ENCODE peak calls at places on chromosomes 6 and 20, in four cellular contexts. P, N, H and X are unnamed samples.

GRCh38 chr20:1721687-1722512 is 64.3 kb upstream of the SIRPG start:
- DNase-seq in N (peak; percentile 19), H (no peak), P (peak; percentile 37), X (no peak)

GRCh38 chr20:59020938-59021551 is 1.8 kb downstream of the TUBB1 start:
- DNase-seq in H (no peak), N (no peak), P (no peak), X (no peak)

GRCh38 chr6:17633465-17634188 is 33.5 kb downstream of the FAM8A1 start:
- DNase-seq in H (no peak), N (no peak), P (no peak), X (no peak)

GRCh38 chr20:50054626-50055511 is 58.1 kb downstream of the UBE2V1 start:
- DNase-seq in H (peak; percentile 93), N (no peak), P (no peak), X (peak; percentile 97)

GRCh38 chr6:31977816-31978431 is 3.9 kb upstream of the C4A start:
- DNase-seq in P (no peak), N (no peak), H (no peak), X (no peak)

GRCh38 chr20:17706632-17707031 is 6.9 kb downstream of the BANF2 start:
- DNase-seq in P (no peak), N (no peak), H (no peak), X (no peak)

GRCh38 chr6:160393966-160394653 is 45.9 kb downstream of the SLC22A3 start:
- DNase-seq in H (no peak), P (no peak), N (no peak), X (no peak)

GRCh38 chr6:37218501-37218900 is 39.1 kb upstream of the TBC1D22B start:
- DNase-seq in P (no peak), H (no peak), N (no peak), X (no peak)

GRCh38 chr6:108621117-108621516 is 60.4 kb downstream of the FOXO3 start:
- DNase-seq in H (no peak), P (no peak), N (no peak), X (no peak)

GRCh38 chr6:15730442-15730841 is 67.6 kb upstream of the DTNBP1 start:
- DNase-seq in P (no peak), N (no peak), H (peak; percentile 57), X (peak; percentile 9)

GRCh38 chr20:61135266-61135665 is 116.8 kb upstream of the CDH4 start:
- DNase-seq in H (no peak), N (no peak), P (no peak), X (no peak)

GRCh38 chr6:2848851-2849250 is 7.2 kb upstream of the SERPINB1 start:
- DNase-seq in H (no peak), N (no peak), P (no peak), X (no peak)

GRCh38 chr20:17036546-17036945 is 190.3 kb upstream of the PCSK2 start:
- DNase-seq in H (no peak), N (no peak), P (no peak), X (no peak)

GRCh38 chr6:130694617-130695016 is 132.6 kb upstream of the SMLR1 start:
- DNase-seq in H (no peak), P (no peak), N (no peak), X (no peak)

DNA sequence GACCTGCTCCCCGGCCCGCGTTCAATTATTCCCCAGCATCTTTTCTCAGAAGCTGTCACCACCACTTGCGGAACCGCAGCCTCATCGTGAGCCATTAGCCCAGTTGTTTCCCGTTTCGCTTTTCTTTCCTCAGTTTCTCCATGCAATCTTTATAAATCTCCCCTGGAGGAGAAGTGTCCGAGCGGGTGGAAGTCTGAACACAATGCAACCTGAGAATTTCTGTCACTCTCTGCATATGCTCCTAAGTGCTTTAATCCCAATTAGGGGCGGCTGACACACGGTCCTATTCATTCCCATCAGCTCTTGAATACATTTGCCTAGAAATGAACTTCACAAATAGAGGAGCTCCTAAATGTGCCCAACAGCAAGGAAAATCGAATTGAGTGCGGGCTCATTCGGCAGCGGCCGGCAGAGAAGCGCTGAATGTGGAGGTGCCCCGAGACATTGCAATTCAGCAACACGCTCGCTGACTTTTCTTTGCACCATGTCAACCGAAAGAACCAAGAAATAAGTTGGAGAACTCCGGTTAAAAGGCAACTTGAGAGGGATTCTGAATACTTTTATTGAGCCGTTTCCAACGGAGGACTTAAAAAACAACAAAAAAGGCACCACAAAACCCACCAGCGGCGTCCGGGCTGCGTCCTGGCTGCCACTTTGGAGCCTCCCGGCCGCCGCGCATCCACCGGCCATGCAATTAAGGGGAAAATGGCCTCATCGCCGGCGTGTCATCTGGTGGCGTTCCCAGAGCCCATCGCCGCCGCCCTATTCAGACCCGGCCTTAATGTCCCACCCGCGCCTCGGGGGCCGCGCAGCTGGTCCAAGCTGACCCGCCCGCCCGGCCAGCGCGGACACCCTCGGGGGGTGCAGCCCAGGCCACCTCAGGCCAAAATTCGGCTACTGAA is 3.9 kb upstream of the PRDM13 start:
- DNase-seq in N (no peak), H (peak; percentile 43), P (no peak), X (no peak)
- H3K27me3 ChIP-seq in N (peaks cover 14% of the 10 kb centered on the region), H (peaks cover 88% of the 10 kb centered on the region), P (peaks cover 9% of the 10 kb centered on the region), X (peaks cover 97% of the 10 kb centered on the region)

GRCh38 chr20:47781631-47782030 is 3.6 kb downstream of the SULF2 start:
- DNase-seq in P (no peak), N (no peak), H (peak; percentile 70), X (no peak)

GRCh38 chr20:47784599-47785320 is 521 bp downstream of the SULF2 start:
- DNase-seq in N (no peak), H (peak; percentile 67), P (no peak), X (peak; percentile 59)

GRCh38 chr20:47782091-47782490 is 3.2 kb downstream of the SULF2 start:
- DNase-seq in P (no peak), N (no peak), H (no peak), X (no peak)

GRCh38 chr20:47784256-47784598 is 1.1 kb downstream of the SULF2 start:
- DNase-seq in P (no peak), H (no peak), N (no peak), X (no peak)

DNA sequence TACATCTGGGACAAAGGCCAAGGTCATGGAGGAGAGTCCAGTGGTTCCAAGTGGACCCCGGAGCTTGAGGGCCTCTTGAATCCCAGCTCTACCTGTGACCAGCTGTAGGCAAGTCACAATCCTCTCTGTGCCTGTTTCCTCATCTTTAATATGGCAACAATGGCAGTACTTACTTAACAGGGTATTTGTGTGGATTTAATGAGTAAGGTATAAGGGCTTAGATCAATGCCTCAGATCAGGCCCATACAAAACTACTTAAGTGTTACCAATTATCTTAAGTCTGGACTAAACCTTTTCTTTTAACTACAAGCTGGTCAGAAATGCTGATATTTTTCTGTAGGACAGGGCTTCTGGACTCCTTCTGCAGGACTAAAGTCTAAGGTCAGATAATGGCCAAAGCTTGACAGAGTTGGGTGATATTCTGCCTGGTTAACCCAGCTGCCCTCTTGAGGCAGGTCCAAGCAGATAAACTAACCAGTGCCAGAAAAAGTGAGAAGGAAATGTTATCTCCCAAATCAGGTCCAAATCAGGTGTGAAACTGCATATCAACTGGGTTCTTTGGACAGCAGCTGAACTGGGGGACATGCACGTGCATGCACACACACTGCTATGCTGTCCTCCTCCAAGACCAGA is 2.2 kb downstream of the SULF2 start:
- DNase-seq in P (no peak), H (no peak), N (no peak), X (no peak)
- TF ChIP-seq CTCF in P (peak; percentile 12), H (no peak), N (no peak), X (peak; percentile 19)

GRCh38 chr20:56487216-56487615 is 18.8 kb downstream of the RTF2 start:
- DNase-seq in N (peak; percentile 35), H (no peak), P (no peak), X (no peak)

DNA sequence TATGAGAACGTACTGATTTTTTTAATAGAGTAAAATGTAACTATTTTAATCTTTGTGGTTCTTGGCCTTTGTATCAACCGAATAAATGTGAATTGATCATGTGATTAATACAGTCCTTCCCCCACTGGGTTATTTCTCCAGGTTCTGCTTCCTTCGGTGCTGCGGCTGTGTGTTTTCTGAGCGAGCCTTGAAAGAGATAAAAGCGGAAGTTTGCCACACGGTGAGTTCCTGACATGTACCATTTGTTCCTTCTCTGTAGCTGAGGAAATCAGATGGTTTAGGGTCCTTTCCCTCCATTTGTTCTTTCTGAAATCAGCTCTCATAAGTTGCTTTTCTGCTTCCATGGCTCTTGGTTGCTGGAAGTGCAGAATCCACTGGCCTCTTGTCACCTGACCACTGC is 15.5 kb downstream of the RTF2 start:
- DNase-seq in P (no peak), N (no peak), H (no peak), X (no peak)
- H3K4me3 ChIP-seq in P (no peak overlapping the region), N (no peak overlapping the region), H (no peak overlapping the region), X (no peak overlapping the region)

GRCh38 chr6:152854086-152854795 is 103.6 kb downstream of the VIP start:
- DNase-seq in P (no peak), H (peak; percentile 8), N (no peak), X (no peak)
- H3K27me3 ChIP-seq in P (no peaks in the 10 kb centered on the region), H (no peaks in the 10 kb centered on the region), N (no peaks in the 10 kb centered on the region), X (no peaks in the 10 kb centered on the region)

GRCh38 chr20:48710341-48711043 is 117.3 kb downstream of the PREX1 start:
- DNase-seq in N (no peak), P (no peak), H (no peak), X (no peak)
- TF ChIP-seq CTCF in N (no peak), P (no peak), H (no peak), X (no peak)

GRCh38 chr6:34768148-34768547 is 10.8 kb downstream of the SNRPC start:
- DNase-seq in N (no peak), H (no peak), P (no peak), X (no peak)

GRCh38 chr6:34772940-34773339 is 15.6 kb downstream of the SNRPC start:
- DNase-seq in P (no peak), H (no peak), N (no peak), X (no peak)

GRCh38 chr6:34774967-34775366 is 16.9 kb upstream of the BLTP3A start:
- DNase-seq in H (no peak), P (no peak), N (no peak), X (no peak)

GRCh38 chr6:34771727-34772126 is 14.4 kb downstream of the SNRPC start:
- DNase-seq in N (no peak), P (no peak), H (no peak), X (no peak)

GRCh38 chr6:34773906-34774305 is 16.6 kb downstream of the SNRPC start:
- DNase-seq in N (no peak), P (no peak), H (no peak), X (no peak)
- H3K4me3 ChIP-seq in N (no peak overlapping the region), P (no peak overlapping the region), H (no peak overlapping the region), X (no peak overlapping the region)

GRCh38 chr20:56636701-56637100 is 7.6 kb downstream of the TFAP2C start:
- DNase-seq in N (no peak), H (no peak), P (no peak), X (no peak)
- H3K27me3 ChIP-seq in N (peaks cover 3% of the 10 kb centered on the region), H (peaks cover 65% of the 10 kb centered on the region), P (no peaks in the 10 kb centered on the region), X (peaks cover 38% of the 10 kb centered on the region)

DNA sequence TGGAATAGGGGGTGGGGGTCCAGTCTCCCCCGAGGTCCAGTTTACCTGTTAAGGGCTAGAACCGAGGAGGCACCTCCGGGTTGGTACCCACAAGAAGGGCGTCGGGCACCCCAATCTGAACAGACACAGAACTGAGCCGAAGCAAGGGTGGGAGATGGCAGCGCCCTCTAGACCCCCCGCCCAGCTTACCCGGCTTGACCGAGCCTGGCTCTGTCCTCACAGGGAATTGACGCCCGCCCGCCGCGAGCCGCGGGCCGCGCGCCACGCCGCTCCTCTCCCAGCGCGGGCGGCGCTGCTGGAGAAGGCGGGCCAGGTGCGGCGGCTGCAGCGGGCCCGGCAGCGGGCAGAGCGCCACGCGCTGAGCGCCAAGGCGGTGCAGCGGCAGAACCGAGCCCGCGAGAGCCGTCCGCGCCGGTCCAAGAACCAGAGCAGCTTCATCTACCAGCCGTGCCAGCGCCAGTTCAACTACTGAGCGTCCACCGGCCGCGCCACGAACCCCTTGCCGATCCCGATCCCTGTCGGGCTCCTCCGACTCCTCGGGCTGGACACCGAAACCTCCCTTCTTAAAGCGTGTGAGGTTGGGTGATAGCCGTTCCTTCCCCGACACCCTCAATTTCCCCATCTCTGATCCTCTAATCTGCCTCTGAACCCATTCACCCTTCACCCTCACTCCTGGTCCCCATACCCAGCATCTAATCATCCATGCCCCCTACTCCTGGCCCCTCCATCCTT is 5.9 kb downstream of the TP53INP2 start:
- DNase-seq in N (peak; percentile 52), P (no peak), H (peak; percentile 90), X (peak; percentile 91)
- TF ChIP-seq CTCF in N (peak; percentile 17), P (peak; percentile 29), H (peak; percentile 39), X (peak; percentile 52)

GRCh38 chr6:144343736-144344428 is 58.7 kb downstream of the UTRN start:
- DNase-seq in N (no peak), P (no peak), H (no peak), X (no peak)
- H3K4me3 ChIP-seq in N (no peak overlapping the region), P (peak overlapping the region; percentile 67), H (no peak overlapping the region), X (no peak overlapping the region)